ENCODE peak calls at places on chromosome 17, in ten cellular contexts. X is amygdala; V is tibial artery; J is NCI-H82; S is stimulated activated CD4-positive, alpha-beta T cell treated with anti-CD3 and anti-CD28 coated beads, Interleukin-12 subunit alpha, Interleukin-12 subunit beta, amount 100 ng/mL, for 48 hours; Z is adrenal gland; T is NCI-H1105 treated with DMSO at 0.1 percent for 48 hours; N is hippocampal formation; M is heart right ventricle; C is KBM-7. G is an unnamed sample.

GRCh38 chr17:2435181-2435741 is 34.4 kb upstream of the MNT start:
- DNase-seq in N (peak), S (no peak), V (no peak), C (no peak), X (peak), T (peak), Z (no peak), J (no peak), M (no peak), G (peak)

GRCh38 chr17:64077409-64077808 is 52.5 kb downstream of the ERN1 start:
- DNase-seq in M (no peak), C (no peak), V (no peak), X (no peak), Z (peak), J (no peak), S (no peak), T (no peak), N (no peak), G (no peak)

GRCh38 chr17:74806334-74806733 is 30.2 kb upstream of the NAT9 start:
- DNase-seq in J (no peak), X (no peak), V (no peak), S (no peak), C (no peak), T (no peak), M (no peak), N (no peak), Z (no peak), G (no peak)

GRCh38 chr17:29847527-29847931 is 82.5 kb downstream of the SSH2 start:
- DNase-seq in M (no peak), V (no peak), C (no peak), T (no peak), X (no peak), Z (no peak), J (no peak), N (no peak), S (no peak), G (no peak)

GRCh38 chr17:21029032-21029431 is 13.8 kb downstream of the USP22 start:
- DNase-seq in M (no peak), T (no peak), V (peak), X (peak), N (no peak), S (no peak), J (no peak), Z (peak), C (no peak), G (no peak)

GRCh38 chr17:44022246-44022645 is 7.5 kb upstream of the TMEM101 start:
- DNase-seq in J (peak), T (no peak), Z (no peak), S (no peak), N (no peak), C (no peak), M (no peak), V (no peak), X (no peak), G (no peak)

GRCh38 chr17:45382226-45382625 is 50.4 kb downstream of the ARHGAP27 start:
- DNase-seq in X (no peak), C (no peak), T (no peak), Z (no peak), N (no peak), J (no peak), S (no peak), V (no peak), M (no peak), G (no peak)

GRCh38 chr17:81418710-81419332 is 23.6 kb downstream of the BAHCC1 start:
- DNase-seq in C (no peak), M (no peak), V (no peak), X (no peak), S (no peak), N (no peak), J (no peak), Z (no peak), T (peak), G (no peak)

GRCh38 chr17:75346906-75347305 is 57.7 kb upstream of the SLC25A19 start:
- DNase-seq in M (no peak), J (peak), V (no peak), C (peak), Z (no peak), S (peak), N (no peak), T (no peak), X (no peak), G (no peak)

GRCh38 chr17:80936218-80936617 is 55.4 kb upstream of the CHMP6 start:
- DNase-seq in M (no peak), N (no peak), C (no peak), J (no peak), V (no peak), Z (no peak), X (no peak), S (no peak), T (no peak), G (no peak)

GRCh38 chr17:17495448-17496188 is 577 bp downstream of the RASD1 start:
- DNase-seq in S (peak), V (peak), N (no peak), X (no peak), C (no peak), M (no peak), T (peak), Z (peak), J (peak), G (no peak)

GRCh38 chr17:77317091-77317519 is 176.3 kb downstream of the SEC14L1 start:
- DNase-seq in S (no peak), M (no peak), V (no peak), J (peak), X (no peak), Z (no peak), N (no peak), C (no peak), T (no peak), G (no peak)

GRCh38 chr17:7443499-7444485 is 1.1 kb upstream of the CHRNB1 start:
- DNase-seq in Z (peak), T (no peak), N (no peak), S (no peak), V (no peak), X (no peak), M (no peak), C (no peak), J (no peak), G (no peak)

GRCh38 chr17:40607641-40608040 is 40.0 kb downstream of the SMARCE1 start:
- DNase-seq in V (no peak), N (no peak), T (no peak), X (no peak), M (no peak), S (no peak), Z (no peak), C (no peak), J (no peak), G (no peak)

GRCh38 chr17:72151565-72152391 is 31.0 kb downstream of the SOX9 start:
- DNase-seq in X (peak), S (no peak), C (no peak), J (no peak), V (no peak), T (no peak), N (peak), Z (peak), M (peak), G (no peak)

GRCh38 chr17:59853168-59853918 is 39.4 kb downstream of the TUBD1 start:
- DNase-seq in S (no peak), Z (no peak), T (no peak), M (no peak), N (no peak), X (no peak), J (peak), V (no peak), C (no peak), G (no peak)

GRCh38 chr17:41308918-41309359 is at the start of gene KRTAP16-1:
- DNase-seq in V (no peak), M (no peak), C (no peak), Z (no peak), J (no peak), T (no peak), S (peak), X (no peak), N (no peak), G (no peak)

GRCh38 chr17:81339180-81339501 is 44.0 kb upstream of the SLC38A10 start:
- DNase-seq in S (no peak), C (no peak), V (no peak), X (no peak), J (peak), M (no peak), T (no peak), Z (no peak), N (no peak), G (no peak)

GRCh38 chr17:2708585-2709172 is 2.9 kb downstream of the CLUH start:
- DNase-seq in N (no peak), Z (no peak), J (no peak), T (no peak), V (no peak), M (no peak), S (no peak), X (no peak), C (no peak), G (no peak)

GRCh38 chr17:50184057-50184456 is 17.4 kb downstream of the COL1A1 start:
- DNase-seq in C (peak), M (no peak), X (no peak), V (no peak), S (no peak), Z (no peak), J (no peak), N (no peak), T (no peak), G (no peak)

GRCh38 chr17:44759916-44760243 is 1.1 kb downstream of the ADAM11 start:
- DNase-seq in S (no peak), C (no peak), M (no peak), J (no peak), Z (no peak), T (no peak), X (no peak), N (no peak), V (no peak), G (no peak)

GRCh38 chr17:79979201-79979840 is 56.4 kb downstream of the TBC1D16 start:
- DNase-seq in V (no peak), S (no peak), X (no peak), T (no peak), M (no peak), Z (no peak), N (no peak), J (no peak), C (no peak), G (no peak)

GRCh38 chr17:36824678-36825091 is 112.6 kb upstream of the LHX1 start:
- DNase-seq in X (no peak), J (no peak), C (no peak), T (no peak), Z (no peak), S (no peak), V (no peak), M (no peak), N (no peak), G (no peak)

GRCh38 chr17:58446086-58446485 is 28.8 kb upstream of the RNF43 start:
- DNase-seq in J (no peak), V (no peak), X (no peak), M (no peak), Z (no peak), S (no peak), C (no peak), N (no peak), T (no peak), G (no peak)

GRCh38 chr17:50270430-50271172 is 3.7 kb upstream of the TMEM92 start:
- DNase-seq in X (peak), J (no peak), V (peak), C (no peak), S (no peak), Z (no peak), T (no peak), N (no peak), M (no peak), G (peak)

G was measured in hypothalamus.